ENCODE peak calls at places on chromosomes 12 and 14, in seven cellular contexts. E is left ventricle myocardium inferior, F is sigmoid colon, J is cardiac fibroblast, T is AG09309, A is right lobe of liver, P is glutamatergic neuron. D is an unnamed sample.

GRCh38 chr12:55019784-55020183 is at the start of gene NEUROD4:
- DNase-seq in E (peak), F (no peak), T (peak), J (peak), A (peak), P (peak), D (peak)

GRCh38 chr12:74328623-74329022 is 209.0 kb upstream of the ATXN7L3B start:
- DNase-seq in E (no peak), T (no peak), A (no peak), J (no peak), F (no peak), P (no peak), D (no peak)

GRCh38 chr12:50110762-50111416 is 1.1 kb upstream of the COX14 start:
- DNase-seq in T (no peak), P (peak), F (peak), J (peak), E (peak), A (peak), D (peak)

GRCh38 chr14:104596451-104596918 is 8.1 kb downstream of the TMEM179 start:
- DNase-seq in A (no peak), F (no peak), J (no peak), T (no peak), E (peak), P (peak), D (no peak)

GRCh38 chr14:75401356-75401755 is 26.5 kb upstream of the JDP2 start:
- DNase-seq in J (peak), F (peak), P (no peak), E (peak), A (no peak), T (no peak), D (no peak)

GRCh38 chr14:68655021-68655811 is 137.7 kb downstream of the ZFP36L1 start:
- DNase-seq in F (no peak), A (no peak), E (no peak), T (no peak), J (no peak), P (no peak), D (no peak)

GRCh38 chr14:43359317-43359716 is 1147.8 kb downstream of the FSCB start:
- DNase-seq in F (peak), A (no peak), E (no peak), J (no peak), P (no peak), T (no peak), D (no peak)

GRCh38 chr14:79809849-79810612 is 401.3 kb downstream of the DIO2 start:
- DNase-seq in F (no peak), P (no peak), E (no peak), A (no peak), T (no peak), J (peak), D (no peak)

GRCh38 chr14:98182385-98183055 is 1089.5 kb downstream of the BCL11B start:
- DNase-seq in T (no peak), J (no peak), A (no peak), P (no peak), E (no peak), F (no peak), D (no peak)

GRCh38 chr12:1357171-1357570 is 237.2 kb downstream of the FBXL14 start:
- DNase-seq in E (no peak), P (no peak), J (peak), F (no peak), A (no peak), T (no peak), D (no peak)

GRCh38 chr14:22739423-22739822 is 27.1 kb upstream of the OXA1L start:
- DNase-seq in T (no peak), F (no peak), E (no peak), J (peak), A (no peak), P (no peak), D (no peak)

GRCh38 chr12:106918746-106919145 is 37.0 kb upstream of the TMEM263 start:
- DNase-seq in E (no peak), J (peak), T (no peak), P (peak), F (no peak), A (no peak), D (no peak)

DNA sequence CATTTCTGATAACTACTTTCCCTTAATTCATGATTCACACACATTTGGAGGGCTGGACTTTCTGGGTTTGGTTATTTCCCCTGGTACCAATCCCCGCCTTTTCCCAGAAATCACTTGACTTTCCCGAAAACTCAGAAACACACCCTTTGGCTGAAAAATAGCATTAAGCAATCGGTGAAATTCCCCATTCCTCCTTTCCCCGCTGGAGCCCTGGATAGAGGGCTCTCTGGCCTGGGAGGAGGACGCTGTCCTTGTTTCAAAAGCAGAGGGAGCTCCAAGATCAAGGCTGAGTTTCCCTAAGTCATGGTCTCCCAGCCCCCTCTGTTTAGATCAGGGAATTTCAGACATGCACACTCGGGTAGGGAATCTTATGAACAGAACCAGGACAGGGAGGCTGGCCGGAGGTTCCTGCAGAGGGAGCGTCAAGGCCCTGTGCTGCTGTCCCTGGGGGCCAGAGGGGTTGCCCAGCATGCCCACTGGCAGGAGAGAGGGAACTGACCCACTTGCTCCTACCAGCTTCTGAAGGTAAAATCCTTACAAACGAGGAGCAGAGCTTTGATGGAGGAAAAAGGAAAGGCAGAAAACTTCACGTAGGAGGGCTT is at the start of gene C1S:
- DNase-seq in J (peak), E (peak), P (no peak), A (peak), T (peak), F (peak), D (peak)
- TF ChIP-seq CTCF in J (peak), E (peak), P (no peak), A (peak), T (peak), F (peak), D (peak)

GRCh38 chr14:37170993-37171392 is 1.4 kb downstream of the SLC25A21 start:
- DNase-seq in A (no peak), T (no peak), J (no peak), P (no peak), F (no peak), E (no peak), D (no peak)

GRCh38 chr14:37172936-37173613 is 669 bp upstream of the SLC25A21 start:
- DNase-seq in F (no peak), T (no peak), J (no peak), E (no peak), P (no peak), A (no peak), D (no peak)

GRCh38 chr14:37170237-37170636 is 2.2 kb downstream of the SLC25A21 start:
- DNase-seq in F (no peak), E (no peak), P (no peak), J (no peak), A (no peak), T (no peak), D (no peak)

GRCh38 chr14:37171678-37172023 is 755 bp downstream of the SLC25A21 start:
- DNase-seq in A (no peak), E (no peak), P (no peak), T (no peak), F (no peak), J (no peak), D (no peak)

DNA sequence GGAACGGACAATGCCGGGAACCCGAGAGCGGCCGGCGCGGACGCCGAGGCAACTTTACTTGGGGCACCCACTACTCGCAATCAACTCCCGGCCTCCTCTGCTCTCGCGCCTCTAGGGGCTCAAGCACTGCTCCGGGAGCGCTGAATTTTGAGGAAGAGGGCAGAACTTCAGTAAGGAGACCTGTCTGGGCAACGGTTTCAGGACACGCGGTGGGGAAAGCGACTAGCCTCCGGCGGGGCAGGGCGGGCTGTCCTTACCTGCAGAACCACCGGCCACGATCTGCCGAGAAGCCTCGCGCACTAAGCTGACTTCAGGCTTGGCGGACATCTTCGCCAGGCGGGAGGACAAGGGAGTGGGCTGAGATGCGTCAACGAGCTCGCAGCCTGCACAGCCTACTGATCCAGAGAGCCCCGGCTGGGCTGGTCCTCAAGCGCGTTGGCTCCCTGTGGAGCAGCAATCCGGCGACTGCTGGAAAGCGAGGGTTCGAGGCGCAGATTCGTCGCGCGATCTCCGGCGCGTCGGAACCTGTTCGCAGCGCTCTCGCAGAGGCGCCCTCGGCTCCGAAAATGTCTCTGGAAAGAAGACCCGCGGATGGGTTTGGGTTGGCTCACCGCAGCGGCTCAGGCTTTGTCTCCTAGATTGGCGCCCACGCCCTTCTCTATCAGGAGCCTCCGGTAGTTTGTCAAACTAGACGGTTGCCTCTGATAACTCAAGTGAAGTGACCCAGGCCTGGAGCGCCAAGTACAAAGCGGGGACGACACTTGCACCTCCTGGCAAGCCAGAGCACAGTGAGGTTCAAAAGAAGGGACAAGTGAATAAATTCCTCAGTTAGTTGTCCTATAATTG is at the start of gene SLC25A21:
- DNase-seq in T (peak), A (peak), F (peak), E (peak), J (peak), P (peak), D (peak)
- TF ChIP-seq CTCF in T (no peak), A (no peak), F (no peak), E (peak), J (no peak), P (no peak), D (no peak)

GRCh38 chr12:40375076-40375475 is 150.3 kb downstream of the LRRK2 start:
- DNase-seq in A (no peak), F (no peak), P (no peak), T (no peak), J (peak), E (no peak), D (no peak)
- TF ChIP-seq CTCF in A (peak), F (no peak), P (peak), T (peak), J (peak), E (peak), D (no peak)

GRCh38 chr14:71319646-71320045 is 412.4 kb downstream of the PCNX1 start:
- DNase-seq in J (peak), A (no peak), F (no peak), P (no peak), T (no peak), E (no peak), D (no peak)
- TF ChIP-seq CTCF in J (no peak), A (no peak), F (no peak), P (no peak), T (no peak), E (no peak), D (no peak)

DNA sequence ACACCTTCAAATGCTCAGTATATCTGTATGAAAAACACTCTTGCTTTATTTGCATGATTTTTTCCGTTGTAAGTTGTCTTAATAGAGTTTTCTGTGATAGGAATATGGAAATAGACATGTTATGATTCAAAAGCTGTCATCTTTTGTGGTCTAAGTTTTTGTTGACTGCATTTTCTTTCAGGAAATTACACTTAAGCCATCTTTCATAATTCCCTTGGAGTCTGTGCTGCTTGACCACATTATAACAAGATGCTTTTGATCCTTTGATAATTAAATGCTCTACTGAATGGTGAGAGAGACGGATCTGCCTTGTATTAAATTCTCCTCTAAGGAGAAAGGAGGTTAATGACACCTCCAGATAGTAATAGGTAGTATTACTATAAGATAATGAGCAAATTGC is 272.8 kb upstream of the DAAM1 start:
- DNase-seq in P (no peak), J (no peak), F (no peak), T (no peak), E (no peak), A (no peak), D (no peak)
- TF ChIP-seq CTCF in P (no peak), J (no peak), F (no peak), T (no peak), E (no peak), A (no peak), D (no peak)

DNA sequence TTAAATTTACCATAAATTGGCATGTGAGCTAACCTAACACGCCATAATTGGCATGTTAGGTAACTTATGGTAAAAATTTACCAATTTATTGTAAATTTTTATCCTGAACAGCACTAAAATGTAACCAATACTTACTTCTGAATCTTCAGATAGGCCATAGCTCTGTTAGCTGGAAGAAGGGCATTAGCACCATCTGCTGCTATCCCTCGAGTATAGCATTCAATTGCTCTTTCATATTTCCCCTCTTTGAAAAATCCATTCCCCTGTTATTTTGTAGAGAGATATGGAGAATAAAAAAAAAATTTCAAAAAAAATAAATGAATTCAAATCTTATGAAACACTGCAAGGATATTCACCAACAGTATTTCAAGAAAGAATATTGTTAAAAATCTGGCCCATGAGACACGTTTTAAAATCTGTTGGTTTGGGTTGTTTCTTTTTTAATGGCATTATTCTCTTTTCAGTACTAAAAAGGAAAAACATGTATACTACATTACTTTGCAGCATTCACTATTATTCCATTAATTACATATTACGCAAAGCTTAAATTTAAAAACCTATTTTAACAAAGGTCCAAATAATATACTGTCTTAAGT is 19.1 kb downstream of the RPAP3 start:
- DNase-seq in J (peak), F (no peak), P (no peak), T (peak), A (no peak), E (no peak), D (no peak)
- TF ChIP-seq CTCF in J (peak), F (peak), P (peak), T (peak), A (peak), E (peak), D (no peak)

D was measured in lung.